ENCODE peak calls at places on chromosomes 5 and 9, in five cellular contexts. I, K, B, U and C are unnamed samples.

GRCh38 chr9:120394058-120394669 is 185.8 kb downstream of the CDK5RAP2 start:
- DNase-seq in I (peak; percentile 96), K (no peak), B (no peak), U (peak; percentile 58), C (peak; percentile 79)

GRCh38 chr9:75139201-75139600 is 50.9 kb downstream of the OSTF1 start:
- DNase-seq in I (no peak), K (no peak), B (no peak), U (no peak), C (no peak)

GRCh38 chr5:142320427-142320732 is 4.4 kb downstream of the SPRY4 start:
- DNase-seq in I (no peak), K (no peak), B (no peak), U (no peak), C (no peak)

GRCh38 chr5:160284271-160284670 is 28.1 kb downstream of the CCNJL start:
- DNase-seq in I (no peak), K (no peak), B (peak; percentile 53), U (no peak), C (no peak)

GRCh38 chr9:93231121-93231694 is 47.3 kb downstream of the WNK2 start:
- DNase-seq in I (no peak), K (peak; percentile 50), B (no peak), U (no peak), C (peak; percentile 30)

GRCh38 chr9:128891354-128892222 is 9.7 kb downstream of the LRRC8A start:
- DNase-seq in I (no peak), K (no peak), B (no peak), U (no peak), C (no peak)

GRCh38 chr9:117720066-117720465 is 15.9 kb downstream of the TLR4 start:
- DNase-seq in I (no peak), K (no peak), B (no peak), U (no peak), C (no peak)

GRCh38 chr9:130858734-130859705 is 24.0 kb downstream of the ABL1 start:
- DNase-seq in I (no peak), K (no peak), B (no peak), U (no peak), C (no peak)

GRCh38 chr9:68949271-68950000 is 64.5 kb downstream of the PRKACG start:
- DNase-seq in I (no peak), K (peak; percentile 24), B (no peak), U (no peak), C (no peak)

GRCh38 chr5:167355370-167355769 is 936.1 kb upstream of the WWC1 start:
- DNase-seq in I (no peak), K (no peak), B (no peak), U (no peak), C (no peak)

GRCh38 chr5:35884125-35884788 is 27.6 kb downstream of the IL7R start:
- DNase-seq in I (peak; percentile 94), K (no peak), B (peak; percentile 94), U (no peak), C (peak; percentile 95)

GRCh38 chr9:36245906-36246305 is 12.3 kb downstream of the GNE start:
- DNase-seq in I (no peak), K (no peak), B (no peak), U (no peak), C (no peak)

GRCh38 chr9:106438928-106439327 is 424.0 kb upstream of the ZNF462 start:
- DNase-seq in I (peak; percentile 52), K (no peak), B (peak; percentile 42), U (no peak), C (no peak)

GRCh38 chr5:31465282-31465681 is 66.6 kb downstream of the DROSHA start:
- DNase-seq in I (no peak), K (no peak), B (no peak), U (no peak), C (no peak)

GRCh38 chr5:88770290-88771257 is 112.4 kb downstream of the MEF2C start:
- DNase-seq in I (peak; percentile 30), K (no peak), B (no peak), U (no peak), C (no peak)

GRCh38 chr5:69492391-69493234 is at the start of gene OCLN:
- DNase-seq in I (no peak), K (no peak), B (peak; percentile 94), U (no peak), C (peak; percentile 32)